ENCODE peak calls at places on chromosomes 7 and 10, in nine cellular contexts. K, I, N, Z, V, T, X, O and E are unnamed samples.

GRCh38 chr7:13155188-13155587 is 467.8 kb downstream of the ARL4A start:
- DNase-seq in K (no peak), I (no peak), N (no peak), Z (no peak), V (no peak), T (no peak), X (peak), O (no peak), E (no peak)

GRCh38 chr10:130411496-130412070 is 275.4 kb downstream of the GLRX3 start:
- DNase-seq in K (peak), I (no peak), N (no peak), Z (no peak), V (no peak), T (no peak), X (no peak), O (no peak), E (no peak)

GRCh38 chr7:130721486-130722277 is 12.3 kb downstream of the KLF14 start:
- DNase-seq in K (peak), I (peak), N (peak), Z (no peak), V (peak), T (no peak), X (peak), O (no peak), E (peak)

GRCh38 chr10:16612148-16612742 is 90.6 kb upstream of the C1QL3 start:
- DNase-seq in K (no peak), I (peak), N (peak), Z (no peak), V (no peak), T (no peak), X (peak), O (no peak), E (no peak)

GRCh38 chr7:78543976-78544375 is 745.4 kb downstream of the PHTF2 start:
- DNase-seq in K (no peak), I (peak), N (no peak), Z (no peak), V (no peak), T (no peak), X (no peak), O (no peak), E (no peak)

GRCh38 chr7:117014673-117015133 is 61.4 kb downstream of the ST7 start:
- DNase-seq in K (peak), I (peak), N (peak), Z (peak), V (no peak), T (no peak), X (no peak), O (no peak), E (peak)

GRCh38 chr10:60369163-60369930 is 20.3 kb downstream of the ANK3 start:
- DNase-seq in K (no peak), I (no peak), N (no peak), Z (no peak), V (no peak), T (no peak), X (no peak), O (no peak), E (no peak)

GRCh38 chr7:21767300-21767900 is 178.3 kb downstream of the CDCA7L start:
- DNase-seq in K (peak), I (peak), N (peak), Z (peak), V (peak), T (no peak), X (peak), O (no peak), E (peak)

GRCh38 chr7:151684408-151685175 is 164.9 kb upstream of the RHEB start:
- DNase-seq in K (no peak), I (no peak), N (no peak), Z (no peak), V (no peak), T (no peak), X (no peak), O (no peak), E (no peak)

GRCh38 chr10:79490400-79491081 is 21.8 kb upstream of the EIF5AL1 start:
- DNase-seq in K (no peak), I (peak), N (no peak), Z (no peak), V (no peak), T (no peak), X (no peak), O (no peak), E (no peak)

GRCh38 chr10:24456319-24456718 is 247.4 kb downstream of the KIAA1217 start:
- DNase-seq in K (no peak), I (peak), N (no peak), Z (no peak), V (no peak), T (no peak), X (no peak), O (no peak), E (no peak)

GRCh38 chr7:123120286-123120685 is 79.5 kb downstream of the SLC13A1 start:
- DNase-seq in K (no peak), I (peak), N (no peak), Z (no peak), V (no peak), T (no peak), X (no peak), O (no peak), E (no peak)

GRCh38 chr7:84145892-84146291 is 48.7 kb downstream of the SEMA3A start:
- DNase-seq in K (no peak), I (no peak), N (no peak), Z (no peak), V (no peak), T (no peak), X (no peak), O (no peak), E (no peak)